ENCODE peak calls at places on chromosomes 7 and 10, in ten cellular contexts. W is psoas muscle; G is GM23338; M is colonic mucosa; K is cardiac muscle cell; V is right lobe of liver; X is CD4-positive, alpha-beta memory T cell; O is mesendoderm; T is aorta; A is thoracic aorta. Z is an unnamed sample.

GRCh38 chr10:122999347-122999746 is 9.2 kb downstream of the IKZF5 start:
- DNase-seq in W (no peak), O (no peak), K (no peak), G (no peak), A (no peak), M (no peak), X (no peak), T (no peak), V (no peak), Z (no peak)

GRCh38 chr10:103491729-103492364 is 1.7 kb upstream of the NEURL1 start:
- DNase-seq in G (no peak), V (no peak), T (no peak), M (no peak), A (no peak), K (peak), X (no peak), W (peak), O (peak), Z (no peak)

GRCh38 chr7:471866-472639 is 47.6 kb downstream of the PDGFA start:
- DNase-seq in M (no peak), G (no peak), X (no peak), W (peak), V (peak), T (peak), A (peak), O (peak), K (peak), Z (peak)

GRCh38 chr10:101367569-101368453 is 13.8 kb downstream of the BTRC start:
- DNase-seq in V (no peak), X (no peak), G (no peak), K (peak), W (no peak), A (no peak), O (no peak), T (no peak), M (no peak), Z (no peak)

GRCh38 chr10:31004611-31005193 is 27.0 kb downstream of the ZNF438 start:
- DNase-seq in V (no peak), K (peak), X (no peak), T (no peak), W (no peak), G (no peak), O (no peak), A (no peak), M (no peak), Z (no peak)

GRCh38 chr7:3399858-3400257 is 98.8 kb downstream of the SDK1 start:
- DNase-seq in W (no peak), G (peak), A (no peak), T (no peak), X (no peak), O (peak), M (no peak), V (no peak), K (peak), Z (no peak)

GRCh38 chr10:93580824-93581223 is 14.4 kb downstream of the FFAR4 start:
- DNase-seq in X (no peak), O (peak), A (no peak), V (no peak), T (no peak), K (peak), W (no peak), G (peak), M (no peak), Z (no peak)

GRCh38 chr7:13920053-13920697 is 69.3 kb downstream of the ETV1 start:
- DNase-seq in M (peak), G (peak), V (no peak), A (no peak), T (no peak), K (peak), O (peak), X (no peak), W (no peak), Z (no peak)

GRCh38 chr10:21496285-21497176 is 29.0 kb downstream of the SKIDA1 start:
- DNase-seq in K (peak), O (peak), G (peak), A (no peak), M (peak), V (peak), W (peak), X (peak), T (peak), Z (peak)

GRCh38 chr7:66682350-66683093 is 53.8 kb downstream of the KCTD7 start:
- DNase-seq in W (peak), V (peak), A (peak), M (peak), K (peak), X (no peak), O (peak), G (peak), T (peak), Z (peak)
- H3K27ac ChIP-seq in W (peak), V (peak), A (peak), M (peak), K (peak), X (peak), O (no peak), G (no peak), T (peak), Z (peak)

DNA sequence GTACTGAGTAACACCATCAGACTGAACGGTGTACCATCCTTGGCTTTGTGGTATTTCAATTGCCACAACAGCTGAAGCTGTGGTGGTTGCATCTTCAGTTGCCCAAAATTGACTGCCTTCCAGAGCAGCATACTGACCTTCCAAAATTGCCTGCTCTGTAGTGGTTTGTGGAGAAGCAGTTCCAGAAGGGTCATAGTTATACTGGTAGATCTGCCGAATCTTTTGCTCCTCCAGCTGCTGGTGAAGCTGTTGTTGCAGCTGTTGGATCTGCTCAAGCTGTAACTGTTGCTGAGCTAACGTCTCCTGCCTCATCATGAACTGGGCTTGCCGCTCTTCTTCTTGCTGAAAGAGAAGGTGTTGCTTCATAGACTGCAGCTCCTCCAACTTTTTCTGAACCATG is 212.2 kb downstream of the PCLO start:
- DNase-seq in M (no peak), G (no peak), W (no peak), T (no peak), X (no peak), K (no peak), V (no peak), O (no peak), A (no peak), Z (no peak)
- H3K27ac ChIP-seq in M (no peak), G (no peak), W (no peak), T (no peak), X (no peak), K (no peak), V (no peak), O (no peak), A (no peak), Z (no peak)

GRCh38 chr10:32889631-32890212 is 68.3 kb downstream of the ITGB1 start:
- DNase-seq in V (no peak), T (no peak), W (no peak), A (no peak), X (no peak), M (no peak), K (no peak), G (no peak), O (no peak), Z (no peak)

GRCh38 chr10:32890444-32890843 is 67.6 kb downstream of the ITGB1 start:
- DNase-seq in W (no peak), V (no peak), A (no peak), G (no peak), T (no peak), O (no peak), K (no peak), M (no peak), X (no peak), Z (no peak)

GRCh38 chr10:32888161-32888927 is 69.7 kb downstream of the ITGB1 start:
- DNase-seq in G (no peak), O (no peak), X (no peak), T (no peak), V (no peak), A (no peak), M (no peak), W (no peak), K (no peak), Z (no peak)

GRCh38 chr10:32891261-32891660 is 66.8 kb downstream of the ITGB1 start:
- DNase-seq in K (no peak), O (no peak), W (no peak), V (no peak), G (no peak), M (no peak), T (no peak), X (no peak), A (no peak), Z (no peak)

GRCh38 chr10:32887481-32887880 is 70.5 kb downstream of the ITGB1 start:
- DNase-seq in A (no peak), T (no peak), X (no peak), M (no peak), V (no peak), W (no peak), K (no peak), O (no peak), G (no peak), Z (no peak)
- H3K27ac ChIP-seq in A (no peak), T (no peak), X (no peak), M (no peak), V (no peak), W (no peak), K (no peak), O (no peak), G (no peak), Z (no peak)

GRCh38 chr7:1889556-1890181 is 219.6 kb downstream of the ELFN1 start:
- DNase-seq in O (no peak), W (no peak), G (no peak), M (no peak), K (peak), V (no peak), A (no peak), X (peak), T (no peak), Z (peak)
- H3K27ac ChIP-seq in O (no peak), W (no peak), G (no peak), M (no peak), K (no peak), V (no peak), A (no peak), X (peak), T (no peak), Z (no peak)

DNA sequence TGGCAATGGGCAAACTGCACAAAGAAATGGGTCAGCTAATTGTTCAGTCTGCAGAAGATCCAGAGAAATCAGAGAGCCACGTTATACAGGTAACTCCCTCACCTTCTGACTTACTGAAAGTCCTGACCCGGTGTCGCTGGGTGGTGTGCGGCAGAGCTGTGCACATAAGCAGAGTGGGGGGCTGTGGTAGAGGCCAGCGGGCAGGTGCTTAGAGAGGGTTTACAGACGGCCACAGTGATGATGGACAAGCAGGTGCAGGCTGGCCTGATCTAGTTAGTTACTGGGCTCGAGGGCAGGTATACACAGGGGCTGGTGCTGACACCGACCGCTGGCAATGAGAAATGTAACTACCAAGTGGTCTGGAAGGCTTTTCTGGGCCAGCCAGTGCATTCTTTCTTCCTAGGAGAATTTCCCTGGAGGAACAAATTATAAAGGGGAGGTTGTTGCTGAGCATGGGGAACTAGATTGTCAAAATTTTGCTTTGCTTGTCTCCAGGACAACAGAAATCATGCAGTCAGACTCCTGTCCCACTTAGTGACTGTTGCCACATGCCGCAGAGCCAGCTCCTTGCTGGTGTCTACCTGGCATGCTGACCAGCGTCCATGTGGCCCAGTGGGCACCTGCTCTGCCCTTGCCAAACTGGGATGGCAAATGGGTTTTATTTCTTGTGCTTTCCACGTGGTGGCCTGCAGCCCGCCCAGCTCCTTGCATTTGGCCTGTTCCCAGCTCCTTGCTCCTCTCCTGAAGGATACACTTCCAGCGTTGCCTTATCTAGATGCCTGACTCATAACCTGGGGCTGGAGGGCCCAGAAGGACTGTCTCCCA is 28.8 kb downstream of the DENND10 start:
- DNase-seq in X (no peak), O (no peak), V (no peak), M (no peak), K (no peak), G (no peak), A (no peak), W (no peak), T (no peak), Z (no peak)
- H3K27ac ChIP-seq in X (peak), O (no peak), V (peak), M (no peak), K (no peak), G (no peak), A (no peak), W (peak), T (no peak), Z (no peak)

GRCh38 chr10:87700031-87700796 is 40.5 kb downstream of the PAPSS2 start:
- DNase-seq in T (no peak), K (peak), X (no peak), V (no peak), O (no peak), A (no peak), W (no peak), G (no peak), M (no peak), Z (no peak)
- H3K27ac ChIP-seq in T (no peak), K (no peak), X (no peak), V (peak), O (no peak), A (no peak), W (no peak), G (no peak), M (no peak), Z (peak)

GRCh38 chr10:61763778-61764177 is 101.0 kb downstream of the CABCOCO1 start:
- DNase-seq in K (no peak), O (no peak), V (no peak), W (no peak), A (no peak), G (no peak), M (no peak), T (no peak), X (no peak), Z (no peak)

GRCh38 chr10:61764486-61764885 is 101.8 kb downstream of the CABCOCO1 start:
- DNase-seq in M (no peak), W (no peak), O (no peak), V (no peak), X (no peak), T (no peak), A (no peak), G (no peak), K (no peak), Z (no peak)

GRCh38 chr10:61759751-61760150 is 97.0 kb downstream of the CABCOCO1 start:
- DNase-seq in G (no peak), K (no peak), M (no peak), V (no peak), A (no peak), W (no peak), T (no peak), X (no peak), O (no peak), Z (no peak)

GRCh38 chr10:61760943-61761824 is 98.5 kb downstream of the CABCOCO1 start:
- DNase-seq in G (no peak), K (peak), X (no peak), A (no peak), V (no peak), T (no peak), M (no peak), O (no peak), W (no peak), Z (no peak)

GRCh38 chr10:61761825-61762217 is 99.1 kb downstream of the CABCOCO1 start:
- DNase-seq in G (no peak), T (no peak), K (no peak), O (no peak), X (no peak), A (no peak), V (no peak), W (no peak), M (no peak), Z (no peak)
- H3K27ac ChIP-seq in G (no peak), T (no peak), K (no peak), O (no peak), X (no peak), A (no peak), V (no peak), W (no peak), M (peak), Z (no peak)

Z was measured in right cardiac atrium.